ENCODE peak calls at places on chromosome 14, in eight cellular contexts. One of them, this sample, is unnamed.

GRCh38 chr14:20757963-20758362 is 10.2 kb upstream of the EDDM3B start:
- DNase-seq in A549: no peak
- DNase-seq in sigmoid colon: no peak
- DNase-seq in uterus: no peak
- DNase-seq in HepG2: no peak
- DNase-seq in prostate gland: no peak
- DNase-seq in IMR-90: no peak
- DNase-seq in H54: no peak
- DNase-seq in this sample: peak; percentile 78

GRCh38 chr14:49464885-49465284 is 121.3 kb downstream of the RPS29 start:
- DNase-seq in IMR-90: no peak
- DNase-seq in sigmoid colon: no peak
- DNase-seq in prostate gland: no peak
- DNase-seq in uterus: no peak
- DNase-seq in HepG2: peak; percentile 6
- DNase-seq in A549: peak; percentile 15
- DNase-seq in H54: no peak
- DNase-seq in this sample: peak; percentile 5

GRCh38 chr14:61188936-61189808 is 92.0 kb downstream of the TMEM30B start:
- DNase-seq in H54: peak; percentile 72
- DNase-seq in sigmoid colon: peak; percentile 74
- DNase-seq in uterus: no peak
- DNase-seq in A549: peak; percentile 87
- DNase-seq in IMR-90: peak; percentile 51
- DNase-seq in HepG2: peak; percentile 48
- DNase-seq in prostate gland: peak; percentile 43
- DNase-seq in this sample: peak; percentile 12

GRCh38 chr14:63677891-63678379 is 36.3 kb upstream of the WDR89 start:
- DNase-seq in prostate gland: peak; percentile 80
- DNase-seq in A549: no peak
- DNase-seq in HepG2: no peak
- DNase-seq in H54: peak; percentile 14
- DNase-seq in uterus: no peak
- DNase-seq in sigmoid colon: no peak
- DNase-seq in IMR-90: peak; percentile 67
- DNase-seq in this sample: no peak

GRCh38 chr14:67487937-67488893 is at the start of gene TMEM229B:
- DNase-seq in uterus: no peak
- DNase-seq in HepG2: no peak
- DNase-seq in A549: no peak
- DNase-seq in prostate gland: no peak
- DNase-seq in sigmoid colon: no peak
- DNase-seq in IMR-90: no peak
- DNase-seq in H54: peak; percentile 22
- DNase-seq in this sample: peak; percentile 33

GRCh38 chr14:20624495-20625070 is 16.9 kb downstream of the OR6S1 start:
- DNase-seq in uterus: peak; percentile 45
- DNase-seq in A549: peak; percentile 75
- DNase-seq in prostate gland: peak; percentile 20
- DNase-seq in HepG2: no peak
- DNase-seq in sigmoid colon: peak; percentile 81
- DNase-seq in IMR-90: peak; percentile 60
- DNase-seq in H54: no peak
- DNase-seq in this sample: peak; percentile 78

GRCh38 chr14:100305446-100306255 is 593 bp downstream of the SLC25A29 start:
- DNase-seq in sigmoid colon: peak; percentile 76
- DNase-seq in H54: peak; percentile 61
- DNase-seq in uterus: peak; percentile 57
- DNase-seq in prostate gland: peak; percentile 30
- DNase-seq in HepG2: no peak
- DNase-seq in IMR-90: no peak
- DNase-seq in A549: peak; percentile 24
- DNase-seq in this sample: peak; percentile 42

GRCh38 chr14:86858043-86858442 is 1134.9 kb downstream of the GALC start:
- DNase-seq in sigmoid colon: no peak
- DNase-seq in uterus: no peak
- DNase-seq in prostate gland: no peak
- DNase-seq in A549: no peak
- DNase-seq in H54: no peak
- DNase-seq in IMR-90: peak; percentile 59
- DNase-seq in HepG2: no peak
- DNase-seq in this sample: no peak

GRCh38 chr14:73759183-73759713 is 45.1 kb upstream of the PNMA1 start:
- DNase-seq in HepG2: no peak
- DNase-seq in H54: no peak
- DNase-seq in uterus: peak; percentile 71
- DNase-seq in A549: no peak
- DNase-seq in IMR-90: peak; percentile 50
- DNase-seq in sigmoid colon: peak; percentile 91
- DNase-seq in prostate gland: no peak
- DNase-seq in this sample: peak; percentile 90

GRCh38 chr14:73758392-73759182 is 44.4 kb upstream of the PNMA1 start:
- DNase-seq in HepG2: peak; percentile 71
- DNase-seq in IMR-90: peak; percentile 65
- DNase-seq in A549: peak; percentile 97
- DNase-seq in prostate gland: peak; percentile 77
- DNase-seq in sigmoid colon: peak; percentile 92
- DNase-seq in uterus: peak; percentile 81
- DNase-seq in H54: no peak
- DNase-seq in this sample: peak; percentile 88

GRCh38 chr14:73760598-73761586 is 46.7 kb upstream of the PNMA1 start:
- DNase-seq in IMR-90: no peak
- DNase-seq in A549: no peak
- DNase-seq in sigmoid colon: peak; percentile 71
- DNase-seq in H54: no peak
- DNase-seq in uterus: no peak
- DNase-seq in HepG2: no peak
- DNase-seq in prostate gland: no peak
- DNase-seq in this sample: no peak

GRCh38 chr14:73761621-73762355 is 47.6 kb upstream of the PNMA1 start:
- DNase-seq in IMR-90: no peak
- DNase-seq in HepG2: no peak
- DNase-seq in uterus: no peak
- DNase-seq in prostate gland: no peak
- DNase-seq in H54: no peak
- DNase-seq in A549: no peak
- DNase-seq in sigmoid colon: peak; percentile 69
- DNase-seq in this sample: no peak

DNA sequence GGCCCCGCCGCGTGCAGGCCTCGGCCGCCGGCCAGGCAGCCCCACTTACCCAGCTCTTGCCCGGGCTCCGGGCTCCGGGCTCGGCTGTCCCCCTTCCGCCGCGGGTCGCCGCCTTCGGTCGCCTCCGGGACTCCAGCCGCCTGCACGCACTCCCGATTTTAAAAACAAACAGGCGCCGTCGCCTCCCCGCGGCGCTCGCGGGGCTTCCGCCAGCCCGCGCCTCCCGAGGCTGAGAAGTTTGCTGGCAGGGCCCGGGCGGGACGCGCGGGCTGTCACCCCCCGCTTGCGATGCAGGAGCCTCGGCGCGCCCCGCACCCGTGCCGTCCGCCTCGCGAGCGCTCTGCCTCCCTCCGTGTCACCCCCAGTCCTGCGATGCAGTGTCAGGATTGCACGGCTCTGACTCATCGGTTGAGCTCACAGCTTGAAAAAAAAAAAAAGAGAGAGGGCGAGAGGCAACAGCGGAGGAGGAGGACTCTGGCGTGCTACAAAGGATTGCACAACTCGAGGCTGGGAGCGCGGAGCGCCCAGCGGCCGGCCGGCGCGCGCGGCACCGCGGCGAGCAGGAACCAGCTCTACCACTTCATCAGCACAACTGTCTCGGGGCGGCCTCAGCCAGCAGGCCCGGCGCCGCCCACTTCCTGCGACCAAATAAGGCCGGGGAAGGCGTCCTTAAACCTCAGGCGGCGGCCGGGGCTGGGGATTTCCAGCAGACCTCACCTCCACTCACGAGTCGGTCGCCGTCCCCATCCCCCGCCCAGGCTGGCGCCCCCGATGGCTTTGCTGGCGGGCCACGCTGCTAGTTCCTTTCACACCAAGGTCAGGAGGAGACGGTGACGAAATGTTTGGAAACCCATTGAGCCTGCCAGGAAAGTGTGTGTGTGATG is 45.8 kb upstream of the PNMA1 start:
- DNase-seq in prostate gland: peak; percentile 98
- DNase-seq in uterus: peak; percentile 96
- DNase-seq in HepG2: peak; percentile 96
- DNase-seq in H54: peak; percentile 84
- DNase-seq in IMR-90: peak; percentile 99
- DNase-seq in A549: peak; percentile 95
- DNase-seq in sigmoid colon: peak; percentile 98
- DNase-seq in this sample: peak; percentile 98
- TF ChIP-seq POLR2A in prostate gland: peak; percentile 82
- TF ChIP-seq POLR2A in uterus: peak; percentile 76
- TF ChIP-seq POLR2A in HepG2: peak; percentile 70
- TF ChIP-seq POLR2A in H54: peak; percentile 62
- TF ChIP-seq POLR2A in IMR-90: peak; percentile 87
- TF ChIP-seq POLR2A in A549: peak; percentile 50
- TF ChIP-seq POLR2A in sigmoid colon: peak; percentile 80
- TF ChIP-seq POLR2A in this sample: peak; percentile 94

GRCh38 chr14:91416744-91417133 is 881 bp downstream of the CCDC88C start:
- DNase-seq in uterus: no peak
- DNase-seq in HepG2: no peak
- DNase-seq in IMR-90: no peak
- DNase-seq in prostate gland: peak; percentile 46
- DNase-seq in A549: no peak
- DNase-seq in sigmoid colon: no peak
- DNase-seq in H54: no peak
- DNase-seq in this sample: peak; percentile 39
- TF ChIP-seq POLR2A in uterus: no peak
- TF ChIP-seq POLR2A in HepG2: no peak
- TF ChIP-seq POLR2A in IMR-90: no peak
- TF ChIP-seq POLR2A in prostate gland: no peak
- TF ChIP-seq POLR2A in A549: no peak
- TF ChIP-seq POLR2A in sigmoid colon: no peak
- TF ChIP-seq POLR2A in H54: no peak
- TF ChIP-seq POLR2A in this sample: no peak

GRCh38 chr14:23079716-23080115 is 15.2 kb downstream of the ACIN1 start:
- DNase-seq in sigmoid colon: no peak
- DNase-seq in HepG2: no peak
- DNase-seq in H54: no peak
- DNase-seq in uterus: no peak
- DNase-seq in prostate gland: no peak
- DNase-seq in A549: no peak
- DNase-seq in IMR-90: peak; percentile 52
- DNase-seq in this sample: no peak

GRCh38 chr14:23076785-23077408 is 18.0 kb downstream of the ACIN1 start:
- DNase-seq in prostate gland: no peak
- DNase-seq in IMR-90: peak; percentile 47
- DNase-seq in uterus: no peak
- DNase-seq in HepG2: peak; percentile 68
- DNase-seq in A549: no peak
- DNase-seq in sigmoid colon: no peak
- DNase-seq in H54: no peak
- DNase-seq in this sample: no peak

GRCh38 chr14:23080474-23080873 is 14.5 kb downstream of the ACIN1 start:
- DNase-seq in H54: no peak
- DNase-seq in uterus: no peak
- DNase-seq in A549: no peak
- DNase-seq in sigmoid colon: no peak
- DNase-seq in HepG2: no peak
- DNase-seq in prostate gland: no peak
- DNase-seq in IMR-90: no peak
- DNase-seq in this sample: no peak

GRCh38 chr14:23077962-23078361 is 17.0 kb downstream of the ACIN1 start:
- DNase-seq in H54: no peak
- DNase-seq in prostate gland: no peak
- DNase-seq in IMR-90: no peak
- DNase-seq in A549: no peak
- DNase-seq in sigmoid colon: no peak
- DNase-seq in HepG2: no peak
- DNase-seq in uterus: no peak
- DNase-seq in this sample: no peak

DNA sequence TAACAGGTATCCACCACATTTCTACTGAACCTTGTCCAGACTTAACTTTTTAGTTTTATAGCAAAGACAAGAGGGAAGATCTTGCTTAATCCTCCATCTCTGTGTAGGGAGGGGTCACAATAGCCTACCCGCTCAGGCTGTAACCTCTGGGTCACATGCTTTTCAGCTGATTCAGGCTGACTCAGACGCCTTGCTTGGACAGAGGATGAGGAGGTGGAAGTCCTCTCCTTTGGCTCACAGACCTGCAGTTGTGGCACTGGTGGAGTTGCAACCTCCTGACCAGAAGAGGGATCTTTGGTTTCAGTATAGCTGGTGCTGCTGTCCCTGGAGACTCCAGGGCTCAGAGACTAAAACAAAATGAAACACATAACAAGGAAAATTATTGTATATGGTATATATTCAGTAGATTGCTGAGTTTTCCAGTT is 16.2 kb downstream of the ACIN1 start:
- DNase-seq in sigmoid colon: peak; percentile 92
- DNase-seq in uterus: peak; percentile 87
- DNase-seq in HepG2: peak; percentile 76
- DNase-seq in prostate gland: no peak
- DNase-seq in IMR-90: peak; percentile 98
- DNase-seq in H54: peak; percentile 55
- DNase-seq in A549: peak; percentile 45
- DNase-seq in this sample: no peak
- TF ChIP-seq POLR2A in sigmoid colon: no peak
- TF ChIP-seq POLR2A in uterus: no peak
- TF ChIP-seq POLR2A in HepG2: no peak
- TF ChIP-seq POLR2A in prostate gland: no peak
- TF ChIP-seq POLR2A in IMR-90: peak; percentile 70
- TF ChIP-seq POLR2A in H54: no peak
- TF ChIP-seq POLR2A in A549: no peak
- TF ChIP-seq POLR2A in this sample: no peak

GRCh38 chr14:68978550-68978911 is 571 bp downstream of the ACTN1 start:
- DNase-seq in A549: peak; percentile 44
- DNase-seq in HepG2: no peak
- DNase-seq in uterus: peak; percentile 82
- DNase-seq in sigmoid colon: peak; percentile 88
- DNase-seq in prostate gland: peak; percentile 75
- DNase-seq in H54: no peak
- DNase-seq in IMR-90: no peak
- DNase-seq in this sample: no peak

GRCh38 chr14:68977137-68977740 is 1.9 kb downstream of the ACTN1 start:
- DNase-seq in H54: no peak
- DNase-seq in A549: no peak
- DNase-seq in IMR-90: no peak
- DNase-seq in uterus: no peak
- DNase-seq in prostate gland: peak; percentile 40
- DNase-seq in sigmoid colon: no peak
- DNase-seq in HepG2: peak; percentile 84
- DNase-seq in this sample: no peak

GRCh38 chr14:68976160-68977067 is 2.7 kb downstream of the ACTN1 start:
- DNase-seq in HepG2: peak; percentile 77
- DNase-seq in prostate gland: no peak
- DNase-seq in sigmoid colon: peak; percentile 93
- DNase-seq in IMR-90: peak; percentile 48
- DNase-seq in uterus: peak; percentile 75
- DNase-seq in H54: no peak
- DNase-seq in A549: no peak
- DNase-seq in this sample: no peak

GRCh38 chr14:68979021-68979721 is at the start of gene ACTN1:
- DNase-seq in IMR-90: peak; percentile 97
- DNase-seq in prostate gland: peak; percentile 97
- DNase-seq in H54: peak; percentile 83
- DNase-seq in HepG2: peak; percentile 94
- DNase-seq in A549: peak; percentile 97
- DNase-seq in sigmoid colon: peak; percentile 99
- DNase-seq in uterus: peak; percentile 97
- DNase-seq in this sample: peak; percentile 56

DNA sequence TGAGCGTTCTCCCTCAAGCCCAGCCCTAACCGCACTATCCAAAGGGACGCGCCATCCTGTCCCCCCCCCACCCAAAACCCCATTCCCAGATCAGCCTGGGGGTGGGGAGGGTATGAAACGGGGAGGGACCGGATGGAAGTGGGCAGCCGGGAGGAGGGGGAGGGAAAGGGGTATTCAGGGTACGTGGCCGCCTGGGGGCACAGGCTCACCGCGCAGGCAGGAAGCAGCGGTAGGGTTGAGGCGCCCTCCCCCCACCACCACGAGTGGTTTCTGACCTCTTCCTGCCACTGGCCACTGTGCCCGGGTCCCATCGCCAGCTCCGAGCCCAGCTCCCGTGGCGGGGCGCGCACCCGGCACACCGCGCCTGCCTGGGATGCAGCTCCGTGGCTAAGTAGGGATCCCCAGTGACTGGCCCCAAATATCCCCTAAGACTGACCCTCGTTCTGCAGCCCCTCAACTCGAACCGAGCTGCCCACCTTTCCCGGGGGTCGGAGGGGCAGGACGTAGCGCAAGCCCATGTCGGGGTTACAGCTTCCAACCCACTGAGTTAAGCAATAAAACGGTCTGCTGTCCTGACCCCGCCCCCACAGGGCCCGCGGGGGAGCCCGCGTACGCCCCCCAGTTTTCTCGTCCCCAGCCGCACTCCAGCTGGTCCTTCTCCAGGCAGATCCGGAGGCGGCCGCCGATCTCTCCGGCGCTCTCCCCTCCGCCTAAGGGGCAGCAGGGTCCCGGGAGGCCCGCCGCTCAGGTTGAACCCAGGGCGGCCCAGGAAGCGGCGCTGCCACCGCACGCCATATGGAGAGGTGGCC is 1.2 kb downstream of the ACTN1 start:
- DNase-seq in sigmoid colon: peak; percentile 95
- DNase-seq in H54: peak; percentile 45
- DNase-seq in prostate gland: peak; percentile 68
- DNase-seq in HepG2: no peak
- DNase-seq in IMR-90: peak; percentile 95
- DNase-seq in A549: peak; percentile 67
- DNase-seq in uterus: peak; percentile 91
- DNase-seq in this sample: peak; percentile 10
- TF ChIP-seq POLR2A in sigmoid colon: peak; percentile 71
- TF ChIP-seq POLR2A in H54: peak; percentile 71
- TF ChIP-seq POLR2A in prostate gland: peak; percentile 60
- TF ChIP-seq POLR2A in HepG2: peak; percentile 89
- TF ChIP-seq POLR2A in IMR-90: peak; percentile 93
- TF ChIP-seq POLR2A in A549: peak; percentile 54
- TF ChIP-seq POLR2A in uterus: peak; percentile 53
- TF ChIP-seq POLR2A in this sample: no peak

This sample was measured in erythroblast.